ENCODE peak calls at places on chromosome 17, in seven cellular contexts. G is transverse colon, E is sigmoid colon, Q is prostate gland, K is K562, I is stomach, C is upper lobe of left lung. O is an unnamed sample.
A peak's percentile ranks its signal among the peaks of the same experiment; 100 is the strongest.

GRCh38 chr17:19737305-19738072 is 10.6 kb downstream of the ALDH3A1 start:
- DNase-seq in Q (no peak), G (no peak), I (no peak), K (no peak), E (no peak), C (no peak), O (no peak)

GRCh38 chr17:4968916-4969550 is 1.4 kb upstream of the SPAG7 start:
- DNase-seq in G (no peak), I (no peak), E (peak; percentile 74), K (no peak), C (peak; percentile 83), Q (no peak), O (no peak)

GRCh38 chr17:31596382-31597323 is 205.2 kb downstream of the RAB11FIP4 start:
- DNase-seq in I (no peak), Q (no peak), K (no peak), G (peak; percentile 50), E (peak; percentile 91), C (peak; percentile 63), O (no peak)

GRCh38 chr17:64091116-64091515 is 38.8 kb downstream of the ERN1 start:
- DNase-seq in C (no peak), Q (no peak), K (no peak), E (no peak), I (no peak), G (no peak), O (no peak)

GRCh38 chr17:29148257-29148789 is 31.9 kb downstream of the MYO18A start:
- DNase-seq in I (no peak), C (no peak), G (no peak), E (no peak), Q (no peak), K (no peak), O (no peak)

GRCh38 chr17:28897769-28898259 is 281 bp upstream of the FLOT2 start:
- DNase-seq in K (no peak), I (no peak), E (peak; percentile 79), C (no peak), Q (no peak), G (no peak), O (no peak)

GRCh38 chr17:77884019-77884418 is 74.5 kb upstream of the TNRC6C start:
- DNase-seq in G (no peak), K (no peak), I (no peak), E (no peak), Q (no peak), C (no peak), O (no peak)

GRCh38 chr17:17712268-17712924 is 31.1 kb downstream of the RAI1 start:
- DNase-seq in E (no peak), Q (no peak), K (no peak), G (no peak), C (no peak), I (no peak), O (no peak)

GRCh38 chr17:77206557-77206956 is 65.8 kb downstream of the SEC14L1 start:
- DNase-seq in E (no peak), I (no peak), G (no peak), K (no peak), C (no peak), Q (no peak), O (no peak)

GRCh38 chr17:80265205-80266068 is 4.8 kb downstream of the RNF213 start:
- DNase-seq in I (no peak), C (no peak), E (no peak), Q (no peak), K (no peak), G (no peak), O (no peak)

GRCh38 chr17:10772425-10773380 is 31.2 kb downstream of the TMEM238L start:
- DNase-seq in E (peak; percentile 27), Q (peak; percentile 29), C (no peak), I (peak; percentile 90), K (peak; percentile 46), G (peak; percentile 87), O (no peak)

GRCh38 chr17:58492238-58493121 is 4.3 kb upstream of the HSF5 start:
- DNase-seq in G (no peak), Q (no peak), E (no peak), C (no peak), I (no peak), K (peak; percentile 87), O (peak; percentile 53)

GRCh38 chr17:12928736-12929135 is 89.1 kb downstream of the ELAC2 start:
- DNase-seq in K (no peak), C (no peak), Q (no peak), E (no peak), I (no peak), G (no peak), O (peak; percentile 87)

GRCh38 chr17:6471531-6472465 is 27.5 kb downstream of the PIMREG start:
- DNase-seq in E (no peak), G (no peak), Q (no peak), K (peak; percentile 32), C (no peak), I (no peak), O (no peak)

GRCh38 chr17:77494664-77495435 is 354.1 kb downstream of the SEC14L1 start:
- DNase-seq in I (peak; percentile 82), C (peak; percentile 87), G (peak; percentile 83), Q (peak; percentile 79), K (peak; percentile 83), E (peak; percentile 93), O (no peak)

GRCh38 chr17:47604268-47604927 is 45.3 kb upstream of the KPNB1 start:
- DNase-seq in I (no peak), G (no peak), C (no peak), E (no peak), K (no peak), Q (no peak), O (no peak)

GRCh38 chr17:75683467-75684041 is 16.4 kb downstream of the SAP30BP start:
- DNase-seq in I (peak; percentile 56), K (peak; percentile 36), Q (no peak), E (no peak), C (no peak), G (no peak), O (no peak)

GRCh38 chr17:29597361-29598172 is 4.6 kb downstream of the ANKRD13B start:
- DNase-seq in Q (no peak), C (no peak), K (no peak), E (peak; percentile 65), G (no peak), I (no peak), O (no peak)

GRCh38 chr17:81552244-81553017 is at the start of gene FAAP100:
- DNase-seq in C (peak; percentile 97), K (peak; percentile 75), Q (peak; percentile 67), E (peak; percentile 85), I (peak; percentile 84), G (peak; percentile 85), O (no peak)

GRCh38 chr17:48593840-48594411 is 347 bp upstream of the HOXB5 start:
- DNase-seq in Q (peak; percentile 20), G (peak; percentile 79), I (peak; percentile 74), C (peak; percentile 97), E (peak; percentile 92), K (peak; percentile 86), O (no peak)

GRCh38 chr17:76791053-76791980 is 53.4 kb downstream of the MFSD11 start:
- DNase-seq in C (peak; percentile 57), I (peak; percentile 27), G (peak; percentile 63), Q (no peak), K (peak; percentile 81), E (no peak), O (no peak)

GRCh38 chr17:64401244-64401860 is 10.7 kb upstream of the PECAM1 start:
- DNase-seq in G (no peak), E (no peak), K (no peak), I (no peak), Q (no peak), C (no peak), O (no peak)

DNA sequence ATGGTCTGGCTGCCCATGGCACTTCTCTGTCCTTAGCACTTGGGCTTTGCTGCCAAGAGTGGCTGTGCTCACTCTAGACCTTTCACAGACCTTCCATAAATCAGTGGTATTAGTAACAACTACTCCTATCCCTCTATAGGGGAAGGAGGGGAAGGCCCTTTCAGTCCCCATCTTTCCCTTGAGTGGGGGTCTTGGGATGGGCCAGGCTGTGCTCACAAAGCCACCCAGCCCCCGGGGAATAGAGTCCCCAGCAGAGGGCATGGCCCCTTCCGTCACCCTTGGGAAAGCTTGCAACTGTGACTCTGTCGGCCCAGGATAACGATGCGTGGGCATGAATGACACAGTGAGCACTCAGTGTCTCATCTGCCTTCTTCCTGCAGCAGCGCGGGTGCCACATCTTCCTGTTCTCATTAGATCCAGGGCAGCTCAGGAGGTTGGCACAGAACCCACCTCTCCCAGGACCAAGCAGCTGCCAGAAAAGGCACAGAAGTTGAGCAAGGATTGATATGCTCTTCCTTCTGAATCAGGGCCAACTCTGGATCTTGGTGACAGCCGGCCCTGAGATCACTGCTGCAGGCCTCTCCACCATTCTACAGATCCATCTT is 84.6 kb downstream of the MRC2 start:
- DNase-seq in C (no peak), E (peak; percentile 17), G (no peak), K (no peak), Q (no peak), I (no peak), O (no peak)
- TF ChIP-seq POLR2AphosphoS5 in C (no peak), E (no peak), G (no peak), K (no peak), Q (no peak), I (no peak), O (no peak)

GRCh38 chr17:71334041-71334781 is 786.6 kb upstream of the SOX9 start:
- DNase-seq in C (no peak), K (no peak), Q (no peak), I (no peak), G (no peak), E (no peak), O (no peak)
- H3K4me1 ChIP-seq in C (peaks cover 5% of the 10 kb centered on the region), K (no peaks in the 10 kb centered on the region), Q (no peaks in the 10 kb centered on the region), I (no peaks in the 10 kb centered on the region), G (peaks cover 4% of the 10 kb centered on the region), E (peaks cover 9% of the 10 kb centered on the region), O (no peaks in the 10 kb centered on the region)

DNA sequence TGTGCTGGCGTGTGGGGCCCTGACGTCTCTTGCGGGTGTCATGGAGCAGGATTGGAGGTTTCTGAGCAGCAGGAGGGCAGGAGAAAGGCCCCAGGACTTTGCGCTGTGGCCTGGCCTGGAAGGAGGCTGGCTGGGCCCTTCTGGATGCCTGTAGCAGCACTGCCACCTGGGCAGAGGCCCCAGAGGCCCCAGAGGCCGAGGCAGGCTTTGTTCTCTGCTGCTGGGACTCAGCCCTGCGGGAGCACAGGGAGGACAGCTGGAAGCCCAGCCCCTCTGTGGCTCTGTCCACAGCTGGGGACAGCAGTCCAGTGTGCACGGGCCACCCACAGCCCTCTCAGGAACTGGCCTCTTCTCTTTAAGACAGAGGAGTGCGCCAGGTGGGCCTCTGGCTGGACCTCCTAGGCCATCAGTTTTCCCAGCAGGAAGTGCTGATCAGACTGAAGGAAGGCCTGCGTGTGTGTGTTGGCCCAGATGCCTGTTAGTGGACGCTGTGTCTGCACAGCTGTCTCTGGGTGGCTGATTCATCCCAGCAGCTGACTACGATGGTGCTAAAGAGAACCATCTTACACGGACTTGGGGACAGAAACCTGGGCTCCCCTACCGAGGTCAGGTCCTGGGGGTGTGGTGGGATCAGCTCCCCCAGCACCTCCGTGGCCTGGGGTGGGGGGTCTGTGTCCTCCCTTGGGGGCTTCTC is 26.8 kb upstream of the ZNF750 start:
- DNase-seq in C (peak; percentile 49), Q (no peak), E (peak; percentile 88), G (no peak), I (no peak), K (no peak), O (no peak)
- TF ChIP-seq POLR2AphosphoS5 in C (no peak), Q (no peak), E (peak; percentile 37), G (peak; percentile 32), I (no peak), K (no peak), O (peak; percentile 42)

DNA sequence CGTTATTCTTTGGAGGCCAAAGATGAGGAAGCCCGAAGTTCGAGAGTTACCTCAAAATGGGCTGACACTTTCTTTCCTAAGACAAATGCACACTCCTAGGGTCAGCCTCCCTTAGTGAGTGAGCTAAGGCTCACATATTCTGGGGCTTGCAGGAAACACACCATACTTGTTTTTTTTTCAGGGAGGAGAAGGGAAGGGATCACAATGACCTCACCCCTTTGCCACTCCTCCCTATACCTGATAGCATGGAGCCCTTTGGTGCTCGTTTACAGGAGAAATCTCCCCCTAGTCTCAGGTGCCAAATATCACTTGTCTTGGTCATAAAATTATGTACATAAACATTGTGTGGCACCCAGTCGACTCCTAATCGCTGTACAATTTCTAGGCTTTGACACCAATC is 4.6 kb upstream of the TMEM100 start:
- DNase-seq in Q (no peak), C (no peak), I (no peak), K (no peak), G (no peak), E (no peak), O (no peak)
- H3K4me1 ChIP-seq in Q (no peaks in the 10 kb centered on the region), C (no peaks in the 10 kb centered on the region), I (peaks cover 15% of the 10 kb centered on the region), K (peaks cover 5% of the 10 kb centered on the region), G (peaks cover 14% of the 10 kb centered on the region), E (peaks cover 64% of the 10 kb centered on the region), O (peaks cover 84% of the 10 kb centered on the region)

O was measured in esophagus muscularis mucosa.